ENCODE peak calls at places on chromosomes 6 and 20, in six cellular contexts. O is foreskin fibroblast, Y is mesendoderm, D is fibroblast of lung, Z is heart left ventricle, C is mammary epithelial cell. N is an unnamed sample.

GRCh38 chr20:5848711-5849505 is 98.7 kb downstream of the SHLD1 start:
- DNase-seq in C (peak), Y (no peak), Z (no peak), D (peak), O (peak), N (no peak)

GRCh38 chr6:79170431-79170830 is 64.1 kb downstream of the HMGN3 start:
- DNase-seq in O (no peak), Z (no peak), C (no peak), D (no peak), Y (no peak), N (no peak)

GRCh38 chr6:105869835-105870506 is 216.2 kb upstream of the PRDM1 start:
- DNase-seq in O (no peak), Y (peak), C (no peak), D (no peak), Z (no peak), N (no peak)

GRCh38 chr6:148885154-148885870 is 138.5 kb downstream of the UST start:
- DNase-seq in Y (no peak), D (peak), C (peak), O (peak), Z (no peak), N (no peak)

GRCh38 chr20:23151008-23151703 is 65.0 kb upstream of the CD93 start:
- DNase-seq in Y (no peak), C (no peak), O (no peak), D (no peak), Z (no peak), N (no peak)

GRCh38 chr20:10511507-10512231 is 76.6 kb downstream of the SLX4IP start:
- DNase-seq in D (peak), Y (peak), Z (peak), C (peak), O (peak), N (peak)

GRCh38 chr6:158758941-158759479 is 60.2 kb downstream of the EZR start:
- DNase-seq in C (no peak), Z (no peak), Y (no peak), D (no peak), O (no peak), N (no peak)

GRCh38 chr6:25038300-25038699 is 102.5 kb upstream of the RIPOR2 start:
- DNase-seq in C (no peak), D (no peak), Y (no peak), Z (no peak), O (no peak), N (no peak)

GRCh38 chr6:108739496-108740330 is 108.5 kb upstream of the ARMC2 start:
- DNase-seq in Z (no peak), C (no peak), Y (no peak), D (no peak), O (no peak), N (no peak)

GRCh38 chr6:39831701-39832100 is 39.5 kb downstream of the DAAM2 start:
- DNase-seq in Z (no peak), O (no peak), C (no peak), D (no peak), Y (no peak), N (no peak)

GRCh38 chr6:159125977-159126376 is 43.2 kb upstream of the FNDC1 start:
- DNase-seq in D (no peak), C (no peak), Z (peak), O (no peak), Y (no peak), N (no peak)

GRCh38 chr20:64102647-64103354 is 4.6 kb downstream of the NPBWR2 start:
- DNase-seq in C (no peak), Z (no peak), Y (peak), D (no peak), O (no peak), N (no peak)
- H3K4me3 ChIP-seq in C (no peak), Z (peak), Y (no peak), D (no peak), O (no peak), N (no peak)

GRCh38 chr20:36888880-36889516 is 13.1 kb downstream of the TLDC2 start:
- DNase-seq in C (no peak), O (no peak), D (no peak), Y (no peak), Z (no peak), N (no peak)

GRCh38 chr20:36885355-36885754 is 9.4 kb downstream of the TLDC2 start:
- DNase-seq in Z (no peak), D (peak), C (no peak), Y (peak), O (peak), N (no peak)

GRCh38 chr20:36887779-36888133 is 11.8 kb downstream of the TLDC2 start:
- DNase-seq in O (peak), Z (no peak), C (no peak), D (no peak), Y (peak), N (no peak)

GRCh38 chr20:36883972-36884535 is 8.1 kb downstream of the TLDC2 start:
- DNase-seq in O (no peak), Z (no peak), C (no peak), Y (no peak), D (no peak), N (no peak)

GRCh38 chr20:36886859-36887778 is 11.2 kb downstream of the TLDC2 start:
- DNase-seq in Y (peak), C (peak), Z (peak), O (peak), D (peak), N (peak)
- H3K4me3 ChIP-seq in Y (no peak), C (no peak), Z (no peak), O (peak), D (no peak), N (no peak)

GRCh38 chr6:111602481-111603404 is 2.9 kb downstream of the TRAF3IP2 start:
- DNase-seq in D (peak), C (no peak), Y (no peak), O (peak), Z (peak), N (peak)
- H3K4me3 ChIP-seq in D (peak), C (peak), Y (no peak), O (peak), Z (peak), N (peak)

DNA sequence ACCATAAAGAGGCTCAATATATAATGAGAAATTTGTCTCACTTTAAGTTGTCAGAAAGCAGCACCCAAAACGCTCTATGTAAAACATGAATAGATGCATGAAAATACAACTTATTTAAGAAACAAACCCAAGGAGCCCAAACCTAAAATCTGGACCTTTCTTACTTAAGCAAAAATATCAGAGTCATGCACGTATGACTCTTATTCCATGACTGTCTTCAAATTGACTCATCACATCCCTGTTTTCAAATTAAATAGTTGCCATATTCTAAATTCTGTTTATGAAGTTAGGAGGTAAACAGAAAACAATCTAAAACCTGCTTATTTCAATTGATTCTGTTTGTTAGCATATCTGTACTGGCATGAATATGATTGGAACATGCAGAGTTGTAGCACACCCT is 42.2 kb downstream of the ANKRD6 start:
- DNase-seq in Y (no peak), Z (no peak), C (peak), O (peak), D (peak), N (no peak)
- H3K4me3 ChIP-seq in Y (no peak), Z (no peak), C (no peak), O (no peak), D (no peak), N (no peak)

DNA sequence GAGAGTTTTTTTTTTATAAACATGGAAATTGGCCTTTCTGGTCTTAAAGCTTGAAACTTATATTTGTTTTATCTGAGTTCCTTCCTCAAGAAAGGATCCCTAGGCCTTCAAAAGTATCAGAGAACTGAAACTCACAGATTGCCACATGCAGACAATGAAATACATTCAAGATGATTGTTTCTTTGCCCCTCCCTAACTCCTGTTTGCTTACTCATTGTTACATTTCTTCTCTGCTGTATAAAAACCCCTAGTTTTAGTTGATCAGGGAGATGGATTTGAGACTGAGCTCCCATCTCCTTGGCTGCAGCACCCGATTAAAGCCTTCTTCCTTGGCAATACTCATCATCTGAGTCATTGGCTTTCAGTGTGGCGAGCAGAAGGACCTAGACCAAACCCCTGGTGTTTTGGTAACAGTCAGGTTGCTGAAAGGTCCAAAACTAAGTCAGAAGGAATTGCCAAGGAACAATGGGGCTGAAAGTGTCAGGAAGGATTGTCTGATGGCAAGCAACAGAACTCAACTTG is 132.3 kb upstream of the SULF2 start:
- DNase-seq in C (peak), Z (no peak), D (no peak), Y (no peak), O (no peak), N (no peak)
- H3K4me3 ChIP-seq in C (no peak), Z (no peak), D (no peak), Y (no peak), O (no peak), N (no peak)

DNA sequence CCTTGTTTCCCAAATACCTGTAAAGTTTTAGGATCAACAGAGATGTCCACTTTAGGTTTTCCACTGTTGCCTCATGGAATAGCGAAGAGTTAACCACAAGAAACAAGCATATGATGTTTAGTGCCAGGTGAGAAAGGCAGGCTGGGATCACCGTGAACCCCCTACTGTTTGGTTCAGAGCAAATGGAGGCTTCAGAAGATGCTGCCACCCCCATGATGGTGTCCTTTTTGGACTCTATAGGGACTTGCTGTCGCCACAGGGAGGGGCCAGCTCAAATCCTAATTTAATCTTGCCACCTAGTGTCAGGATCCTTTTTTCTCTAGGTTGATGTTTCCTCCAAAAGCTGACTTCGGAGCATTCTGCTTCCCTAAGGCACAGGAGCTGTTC is 1.9 kb upstream of the DLL1 start:
- DNase-seq in Z (no peak), Y (peak), O (peak), D (peak), C (no peak), N (no peak)
- H3K4me3 ChIP-seq in Z (no peak), Y (no peak), O (no peak), D (no peak), C (no peak), N (no peak)

DNA sequence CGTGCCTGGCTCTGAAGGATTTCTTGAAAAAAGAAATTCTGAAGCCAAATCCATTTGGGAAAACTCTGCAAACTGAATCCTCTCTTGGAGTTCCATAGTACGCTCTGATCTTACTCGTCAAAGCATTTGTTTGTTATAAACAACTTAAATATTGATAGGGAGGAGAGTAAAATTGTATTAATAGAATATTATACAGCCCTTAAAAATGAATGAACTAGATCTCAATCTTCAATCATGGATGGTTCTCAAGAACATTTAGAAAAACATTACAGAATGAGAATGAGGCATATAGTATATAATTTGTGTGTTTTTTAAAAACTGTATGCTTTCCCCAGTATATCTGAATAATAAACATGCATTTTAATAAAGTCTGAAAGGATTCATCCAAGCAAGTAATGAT is 24.8 kb downstream of the KCTD20 start:
- DNase-seq in O (no peak), C (no peak), Z (no peak), D (no peak), Y (no peak), N (no peak)
- H3K4me3 ChIP-seq in O (no peak), C (no peak), Z (no peak), D (no peak), Y (no peak), N (no peak)

DNA sequence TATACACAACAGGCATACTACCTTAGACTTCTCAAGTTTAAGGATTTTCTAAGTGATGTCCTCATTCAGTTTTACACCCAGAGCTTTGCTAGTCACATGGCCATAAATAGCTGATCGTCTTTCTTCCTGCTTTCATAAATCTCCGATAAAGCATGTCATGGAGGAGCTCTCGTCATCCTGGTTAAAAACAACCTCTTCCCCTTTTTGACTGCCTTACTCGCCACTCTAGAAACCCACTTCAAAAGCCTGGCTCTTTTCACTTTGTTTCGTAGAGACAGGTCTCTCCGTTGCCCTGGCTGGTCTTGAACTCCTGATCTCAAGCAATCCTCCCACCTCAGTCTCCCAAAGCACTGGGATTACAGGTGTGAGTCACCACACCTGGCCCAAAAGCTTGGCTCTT is 67.0 kb upstream of the SMIM29 start:
- DNase-seq in D (no peak), C (no peak), O (no peak), Y (no peak), Z (no peak), N (no peak)
- H3K4me3 ChIP-seq in D (no peak), C (no peak), O (no peak), Y (no peak), Z (no peak), N (no peak)

N was measured in SJSA1.